ENCODE peak calls at places on chromosome 18, in seven cellular contexts. T, D, Y, B, I, N and Q are unnamed samples.

GRCh38 chr18:63505566-63506335 is 29.0 kb downstream of the SERPINB5 start:
- DNase-seq in D (peak), T (peak), B (peak), I (peak), N (peak), Y (no peak), Q (peak)

GRCh38 chr18:31297248-31297647 is 20.7 kb upstream of the DSG1 start:
- DNase-seq in D (no peak), N (no peak), I (no peak), B (no peak), Y (no peak), T (no peak), Q (no peak)

GRCh38 chr18:24949908-24950307 is 402.1 kb downstream of the ZNF521 start:
- DNase-seq in T (no peak), N (no peak), I (no peak), B (no peak), Y (no peak), D (no peak), Q (no peak)

GRCh38 chr18:62389761-62390481 is 64.8 kb downstream of the TNFRSF11A start:
- DNase-seq in Y (peak), T (no peak), D (no peak), B (no peak), N (no peak), I (no peak), Q (no peak)

GRCh38 chr18:63016270-63016669 is 300.9 kb downstream of the PHLPP1 start:
- DNase-seq in B (peak), I (peak), N (peak), T (peak), D (peak), Y (peak), Q (peak)

GRCh38 chr18:9210996-9211395 is 74.4 kb downstream of the ANKRD12 start:
- DNase-seq in D (no peak), N (no peak), B (no peak), T (no peak), Y (peak), I (no peak), Q (no peak)

GRCh38 chr18:9135081-9135911 is 1.3 kb upstream of the ANKRD12 start:
- DNase-seq in I (no peak), T (no peak), D (no peak), B (no peak), N (peak), Y (no peak), Q (no peak)

GRCh38 chr18:3703732-3704176 is 253.8 kb downstream of the TGIF1 start:
- DNase-seq in D (peak), Y (peak), N (peak), I (peak), T (peak), B (peak), Q (peak)

GRCh38 chr18:3528251-3528650 is 78.3 kb downstream of the TGIF1 start:
- DNase-seq in Y (no peak), T (no peak), N (no peak), I (no peak), B (no peak), D (no peak), Q (no peak)

GRCh38 chr18:69400976-69401474 is 337 bp downstream of the DOK6 start:
- DNase-seq in Y (peak), T (no peak), I (peak), D (peak), B (no peak), N (no peak), Q (peak)

GRCh38 chr18:5097116-5097703 is 99.8 kb downstream of the AKAIN1 start:
- DNase-seq in I (no peak), D (no peak), Y (no peak), T (no peak), N (no peak), B (no peak), Q (no peak)

GRCh38 chr18:72762505-72763122 is 105.2 kb downstream of the NETO1 start:
- DNase-seq in I (peak), Y (peak), D (no peak), N (no peak), B (peak), T (peak), Q (peak)

GRCh38 chr18:30440351-30440750 is 602.2 kb downstream of the DSC3 start:
- DNase-seq in N (no peak), Y (peak), I (no peak), B (no peak), T (no peak), D (no peak), Q (no peak)

GRCh38 chr18:634551-635045 is 22.9 kb upstream of the TYMS start:
- DNase-seq in Y (no peak), D (no peak), N (no peak), T (no peak), B (no peak), I (no peak), Q (no peak)

GRCh38 chr18:23281626-23282436 is 146.5 kb downstream of the CABLES1 start:
- DNase-seq in N (no peak), B (no peak), I (no peak), D (no peak), T (peak), Y (peak), Q (no peak)

GRCh38 chr18:11544060-11544633 is 65.2 kb upstream of the SLC35G4 start:
- DNase-seq in B (no peak), I (no peak), D (no peak), Y (no peak), N (no peak), T (no peak), Q (no peak)

GRCh38 chr18:48590678-48591077 is 51.8 kb downstream of the CTIF start:
- DNase-seq in N (no peak), I (no peak), B (no peak), D (no peak), Y (peak), T (no peak), Q (no peak)

GRCh38 chr18:60596928-60597327 is 224.4 kb upstream of the MC4R start:
- DNase-seq in B (no peak), N (no peak), Y (no peak), T (no peak), D (no peak), I (no peak), Q (no peak)

GRCh38 chr18:51941999-51942398 is 398.0 kb upstream of the DCC start:
- DNase-seq in N (no peak), B (no peak), D (no peak), I (no peak), T (no peak), Y (no peak), Q (no peak)

DNA sequence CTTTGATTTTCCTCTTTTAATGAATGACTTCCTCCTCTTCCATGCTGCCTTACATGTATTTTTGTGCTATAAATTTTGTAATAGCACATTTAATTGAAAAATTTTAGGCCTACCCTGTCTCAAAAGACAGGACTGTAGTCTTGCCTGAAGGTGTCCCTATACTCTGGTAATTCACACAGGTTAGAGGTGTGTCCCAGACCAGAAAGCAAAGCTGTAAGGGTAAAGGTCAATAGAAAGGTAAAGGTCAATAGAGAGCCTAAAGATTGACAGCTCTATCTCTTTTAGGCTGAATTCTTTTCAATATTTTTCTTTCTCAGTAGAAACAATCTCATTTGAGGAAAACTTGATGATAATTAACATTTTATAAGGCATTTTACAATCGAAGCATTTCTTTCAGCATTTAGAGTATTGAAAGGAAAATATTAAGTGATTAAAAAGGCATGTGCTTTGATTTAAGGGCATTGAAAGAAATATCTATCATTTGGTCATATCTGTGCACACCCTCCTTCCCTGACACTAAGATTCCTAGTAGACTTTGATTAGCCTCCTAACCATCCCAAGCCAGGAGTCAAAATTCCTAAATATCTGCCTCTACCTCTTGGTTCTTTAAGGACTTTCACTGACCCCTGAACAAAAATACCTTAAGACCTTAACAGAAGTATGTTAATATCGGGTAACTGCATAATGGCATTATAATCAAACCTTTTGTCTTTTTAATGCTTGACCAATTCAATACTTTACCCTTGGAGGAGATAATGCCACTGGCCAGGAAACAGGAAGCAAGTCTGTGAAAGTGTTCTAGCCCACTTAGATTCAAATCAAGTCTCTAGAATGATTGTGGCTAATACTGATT is 161.8 kb upstream of the DTNA start:
- DNase-seq in B (no peak), T (no peak), D (no peak), Y (no peak), I (no peak), N (no peak), Q (no peak)
- TF ChIP-seq CTCF in B (no peak), T (no peak), D (no peak), Y (no peak), I (no peak), N (no peak), Q (no peak)

GRCh38 chr18:76213996-76214395 is 281.0 kb downstream of the ZNF516 start:
- DNase-seq in B (no peak), D (no peak), I (no peak), Y (no peak), N (no peak), T (no peak), Q (no peak)

GRCh38 chr18:76209597-76209996 is 285.4 kb downstream of the ZNF516 start:
- DNase-seq in Y (peak), T (peak), D (no peak), B (no peak), I (no peak), N (no peak), Q (no peak)

GRCh38 chr18:76216096-76216495 is 278.9 kb downstream of the ZNF516 start:
- DNase-seq in T (no peak), D (no peak), I (no peak), N (no peak), Y (no peak), B (no peak), Q (no peak)

GRCh38 chr18:76208632-76209308 is 286.3 kb downstream of the ZNF516 start:
- DNase-seq in Y (no peak), N (no peak), D (no peak), B (no peak), I (no peak), T (no peak), Q (no peak)

DNA sequence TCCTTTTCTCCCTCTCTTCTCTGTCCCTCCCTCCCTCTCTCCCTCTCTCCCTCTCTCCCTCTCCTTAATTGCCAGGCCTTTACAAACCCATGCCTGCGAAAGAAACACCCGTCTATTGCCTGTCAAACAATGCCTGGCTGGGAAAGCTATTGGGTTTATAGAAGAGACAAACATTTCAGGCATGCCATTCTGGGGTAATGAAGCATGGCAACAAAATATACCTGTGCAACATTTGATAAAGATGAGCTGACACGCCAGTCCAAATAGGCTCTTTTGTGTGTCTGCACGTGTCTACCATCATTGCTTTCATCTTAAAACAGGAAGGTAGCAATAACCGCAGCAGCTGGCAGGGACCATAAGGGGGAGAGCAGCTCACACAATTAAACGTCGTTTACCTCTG is 282.1 kb downstream of the ZNF516 start:
- DNase-seq in I (no peak), T (no peak), B (no peak), Y (no peak), N (no peak), D (no peak), Q (no peak)
- TF ChIP-seq CTCF in I (no peak), T (no peak), B (no peak), Y (no peak), N (no peak), D (no peak), Q (no peak)

DNA sequence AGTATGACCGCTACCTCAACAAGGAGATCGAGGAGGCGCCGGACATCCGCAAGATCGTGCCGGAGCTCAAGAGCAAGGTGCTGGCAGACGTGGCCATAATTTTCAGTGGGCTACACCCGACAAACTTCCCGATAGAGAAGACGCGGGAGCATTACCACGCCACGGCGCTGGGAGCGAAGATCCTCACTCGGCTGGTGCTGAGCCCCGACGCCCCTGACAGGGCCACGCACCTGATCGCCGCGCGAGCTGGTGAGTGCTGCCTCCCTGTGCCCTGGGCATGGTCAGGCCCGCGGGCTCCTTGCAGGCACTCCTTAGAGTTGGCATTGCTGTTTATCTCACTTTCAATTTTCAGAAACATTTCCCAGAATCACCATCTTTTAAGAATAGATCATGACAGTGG is 35.7 kb downstream of the CTDP1 start:
- DNase-seq in N (no peak), T (no peak), I (no peak), D (no peak), B (no peak), Y (no peak), Q (no peak)
- TF ChIP-seq CTCF in N (no peak), T (no peak), I (no peak), D (no peak), B (no peak), Y (no peak), Q (no peak)

GRCh38 chr18:6732952-6733351 is 3.4 kb downstream of the ARHGAP28 start:
- DNase-seq in N (no peak), B (no peak), D (no peak), Y (no peak), I (no peak), T (no peak), Q (no peak)
- TF ChIP-seq CTCF in N (no peak), B (no peak), D (no peak), Y (no peak), I (no peak), T (no peak), Q (no peak)

GRCh38 chr18:45850021-45850420 is 24.5 kb downstream of the SIGLEC15 start:
- DNase-seq in N (no peak), D (no peak), I (no peak), T (no peak), B (no peak), Y (no peak), Q (no peak)
- TF ChIP-seq CTCF in N (no peak), D (no peak), I (peak), T (peak), B (no peak), Y (peak), Q (no peak)

GRCh38 chr18:49768051-49768391 is 45.3 kb downstream of the ACAA2 start:
- DNase-seq in I (no peak), B (no peak), N (peak), T (peak), D (peak), Y (peak), Q (no peak)
- TF ChIP-seq CTCF in I (peak), B (no peak), N (no peak), T (peak), D (peak), Y (peak), Q (peak)

GRCh38 chr18:54127759-54128378 is 96.6 kb downstream of the MBD2 start:
- DNase-seq in N (no peak), B (peak), D (no peak), I (peak), T (no peak), Y (peak), Q (peak)
- TF ChIP-seq CTCF in N (no peak), B (peak), D (no peak), I (peak), T (peak), Y (peak), Q (peak)

GRCh38 chr18:26764177-26764576 is 101.3 kb downstream of the AQP4 start:
- DNase-seq in T (no peak), D (no peak), I (no peak), N (no peak), B (no peak), Y (no peak), Q (no peak)
- TF ChIP-seq CTCF in T (no peak), D (no peak), I (no peak), N (no peak), B (no peak), Y (no peak), Q (no peak)